ENCODE peak calls at places on chromosome 11, in six cellular contexts. M is iPS DF 6.9; F is immature natural killer cell; U is stimulated activated naive CD8-positive, alpha-beta T cell treated with anti-CD3 and anti-CD28 coated beads, Interleukin-15, amount 100 ng/mL, for 72 hours; L is fibroblast of villous mesenchyme; H is osteocyte. W is an unnamed sample.

GRCh38 chr11:116360542-116360941 is 412.2 kb downstream of the BUD13 start:
- DNase-seq in M (no peak), F (no peak), U (no peak), L (no peak), H (no peak), W (no peak)

GRCh38 chr11:13052130-13052541 is 43.0 kb downstream of the RASSF10 start:
- DNase-seq in M (no peak), F (no peak), U (no peak), L (no peak), H (no peak), W (no peak)

GRCh38 chr11:106167085-106167484 is 89.6 kb downstream of the AASDHPPT start:
- DNase-seq in M (no peak), F (no peak), U (no peak), L (no peak), H (no peak), W (no peak)

GRCh38 chr11:62245271-62245753 is 3.3 kb downstream of the SCGB1D2 start:
- DNase-seq in M (no peak), F (no peak), U (no peak), L (peak; percentile 41), H (no peak), W (peak; percentile 70)

GRCh38 chr11:133191931-133192330 is 340.4 kb downstream of the OPCML start:
- DNase-seq in M (no peak), F (no peak), U (no peak), L (no peak), H (no peak), W (no peak)

GRCh38 chr11:85941380-85941973 is 86.3 kb downstream of the CCDC83 start:
- DNase-seq in M (peak; percentile 18), F (peak; percentile 16), U (peak; percentile 61), L (peak; percentile 78), H (no peak), W (peak; percentile 58)

GRCh38 chr11:118441770-118442169 is 5.5 kb downstream of the KMT2A start:
- DNase-seq in M (no peak), F (no peak), U (no peak), L (no peak), H (no peak), W (no peak)

GRCh38 chr11:110032957-110033570 is 60.1 kb upstream of the ZC3H12C start:
- DNase-seq in M (no peak), F (no peak), U (no peak), L (no peak), H (no peak), W (no peak)

GRCh38 chr11:76232026-76232665 is 25.8 kb upstream of the WNT11 start:
- DNase-seq in M (no peak), F (peak; percentile 46), U (peak; percentile 48), L (no peak), H (no peak), W (no peak)